ENCODE peak calls at places on chromosomes 12 and 14, in seven cellular contexts. J, N, I, W, F, G and K are unnamed samples.

GRCh38 chr12:79935021-79935623 is at the start of gene PPP1R12A:
- DNase-seq in J (peak; percentile 96), N (peak; percentile 96), I (peak; percentile 94), W (peak; percentile 99), F (peak; percentile 94), G (peak; percentile 94), K (peak; percentile 96)

GRCh38 chr12:72271401-72271740 is 799 bp upstream of the TRHDE start:
- DNase-seq in J (peak; percentile 45), N (no peak), I (peak; percentile 74), W (peak; percentile 85), F (no peak), G (no peak), K (no peak)

GRCh38 chr14:89616425-89617141 is 199.6 kb upstream of the FOXN3 start:
- DNase-seq in J (peak; percentile 50), N (peak; percentile 51), I (peak; percentile 20), W (peak; percentile 25), F (peak; percentile 25), G (no peak), K (no peak)

GRCh38 chr12:47949441-47950341 is 13.7 kb upstream of the TMEM106C start:
- DNase-seq in J (peak; percentile 93), N (peak; percentile 75), I (peak; percentile 85), W (peak; percentile 95), F (peak; percentile 53), G (peak; percentile 27), K (peak; percentile 76)

GRCh38 chr14:55556929-55557623 is 22.9 kb upstream of the KTN1 start:
- DNase-seq in J (peak; percentile 88), N (no peak), I (peak; percentile 32), W (peak; percentile 68), F (no peak), G (no peak), K (no peak)

GRCh38 chr14:24366664-24367505 is 1.1 kb upstream of the NFATC4 start:
- DNase-seq in J (peak; percentile 92), N (peak; percentile 47), I (peak; percentile 89), W (peak; percentile 99), F (peak; percentile 8), G (no peak), K (peak; percentile 66)

GRCh38 chr12:82383930-82384513 is 25.7 kb downstream of the METTL25 start:
- DNase-seq in J (peak; percentile 29), N (no peak), I (no peak), W (peak; percentile 79), F (no peak), G (no peak), K (no peak)

GRCh38 chr12:25051583-25052190 is 102.8 kb upstream of the BCAT1 start:
- DNase-seq in J (no peak), N (peak; percentile 68), I (no peak), W (peak; percentile 68), F (peak; percentile 49), G (peak; percentile 50), K (peak; percentile 52)

GRCh38 chr14:34232790-34233189 is 229.2 kb downstream of the SPTSSA start:
- DNase-seq in J (no peak), N (no peak), I (no peak), W (no peak), F (no peak), G (no peak), K (no peak)

GRCh38 chr14:92615451-92615850 is 101.9 kb downstream of the RIN3 start:
- DNase-seq in J (no peak), N (peak; percentile 51), I (no peak), W (no peak), F (peak; percentile 53), G (peak; percentile 71), K (peak; percentile 71)

GRCh38 chr12:10304161-10304574 is 3.5 kb upstream of the KLRD1 start:
- DNase-seq in J (peak; percentile 34), N (peak; percentile 45), I (no peak), W (peak; percentile 27), F (peak; percentile 16), G (no peak), K (peak; percentile 37)

GRCh38 chr12:59131462-59131861 is 211.2 kb upstream of the LRIG3 start:
- DNase-seq in J (no peak), N (no peak), I (no peak), W (no peak), F (no peak), G (no peak), K (no peak)

GRCh38 chr12:71904629-71905028 is 34.0 kb upstream of the TPH2 start:
- DNase-seq in J (no peak), N (no peak), I (no peak), W (no peak), F (no peak), G (no peak), K (no peak)

GRCh38 chr14:22465201-22465835 is 123.7 kb downstream of the DAD1 start:
- DNase-seq in J (no peak), N (no peak), I (no peak), W (no peak), F (no peak), G (no peak), K (no peak)

GRCh38 chr12:54419088-54419887 is at the start of gene ITGA5:
- DNase-seq in J (peak; percentile 91), N (peak; percentile 70), I (peak; percentile 61), W (peak; percentile 80), F (peak; percentile 54), G (peak; percentile 58), K (peak; percentile 66)

GRCh38 chr14:106518054-106518943 is 991.9 kb downstream of the TMEM121 start:
- DNase-seq in J (no peak), N (peak; percentile 89), I (no peak), W (peak; percentile 42), F (peak; percentile 85), G (peak; percentile 84), K (peak; percentile 91)

GRCh38 chr12:10223208-10223607 is 10.5 kb downstream of the GABARAPL1 start:
- DNase-seq in J (no peak), N (no peak), I (no peak), W (no peak), F (no peak), G (no peak), K (no peak)

GRCh38 chr14:20247651-20248246 is 8.7 kb downstream of the OR11H4 start:
- DNase-seq in J (no peak), N (no peak), I (no peak), W (peak; percentile 56), F (no peak), G (no peak), K (no peak)

GRCh38 chr12:114917953-114918352 is 234.0 kb upstream of the TBX3 start:
- DNase-seq in J (no peak), N (no peak), I (no peak), W (no peak), F (no peak), G (no peak), K (no peak)

GRCh38 chr12:67069451-67070306 is 199.5 kb upstream of the CAND1 start:
- DNase-seq in J (no peak), N (peak; percentile 61), I (peak; percentile 73), W (peak; percentile 80), F (peak; percentile 44), G (peak; percentile 48), K (peak; percentile 49)

GRCh38 chr12:60072911-60073310 is 477.1 kb downstream of the SLC16A7 start:
- DNase-seq in J (peak; percentile 11), N (no peak), I (no peak), W (no peak), F (no peak), G (no peak), K (no peak)

GRCh38 chr14:32407170-32407569 is 78.1 kb downstream of the AKAP6 start:
- DNase-seq in J (no peak), N (no peak), I (no peak), W (no peak), F (no peak), G (no peak), K (no peak)

GRCh38 chr12:2057041-2057792 is 4.4 kb downstream of the CACNA1C start:
- DNase-seq in J (peak; percentile 34), N (peak; percentile 68), I (peak; percentile 88), W (peak; percentile 72), F (peak; percentile 21), G (no peak), K (peak; percentile 66)

GRCh38 chr12:68200854-68201253 is 24.8 kb downstream of the IL26 start:
- DNase-seq in J (no peak), N (no peak), I (no peak), W (no peak), F (no peak), G (no peak), K (no peak)

GRCh38 chr12:72673853-72674252 is 401.7 kb downstream of the TRHDE start:
- DNase-seq in J (no peak), N (no peak), I (no peak), W (no peak), F (no peak), G (no peak), K (no peak)

GRCh38 chr12:93944196-93944595 is 204.2 kb upstream of the PLXNC1 start:
- DNase-seq in J (peak; percentile 39), N (no peak), I (no peak), W (no peak), F (no peak), G (no peak), K (no peak)

GRCh38 chr14:93231129-93231979 is 24.3 kb downstream of the UBR7 start:
- DNase-seq in J (peak; percentile 41), N (peak; percentile 14), I (no peak), W (peak; percentile 68), F (no peak), G (no peak), K (peak; percentile 9)

GRCh38 chr14:36270191-36270590 is 50.2 kb downstream of the MBIP start:
- DNase-seq in J (no peak), N (no peak), I (no peak), W (peak; percentile 35), F (no peak), G (no peak), K (no peak)

GRCh38 chr14:31934767-31935266 is 142.3 kb upstream of the ARHGAP5 start:
- DNase-seq in J (peak; percentile 56), N (no peak), I (peak; percentile 17), W (peak; percentile 86), F (no peak), G (no peak), K (no peak)

GRCh38 chr14:73833530-73834257 is 17.9 kb upstream of the PTGR2 start:
- DNase-seq in J (peak; percentile 49), N (no peak), I (no peak), W (no peak), F (no peak), G (no peak), K (no peak)